ENCODE peak calls at places on chromosomes 13 and 19, in six cellular contexts. One of them, this sample, is unnamed.

GRCh38 chr13:31747966-31748365 is 8.6 kb downstream of the RXFP2 start:
- DNase-seq in psoas muscle: no peak
- DNase-seq in spleen: no peak
- DNase-seq in AG09309: no peak
- DNase-seq in endothelial cell: no peak
- DNase-seq in epithelial cell of proximal tubule: no peak
- DNase-seq in this sample: no peak

GRCh38 chr13:40974460-40975407 is 44.4 kb downstream of the ELF1 start:
- DNase-seq in endothelial cell: peak
- DNase-seq in spleen: no peak
- DNase-seq in AG09309: peak
- DNase-seq in psoas muscle: no peak
- DNase-seq in epithelial cell of proximal tubule: peak
- DNase-seq in this sample: no peak

GRCh38 chr19:843180-843835 is 2.5 kb downstream of the PRTN3 start:
- DNase-seq in endothelial cell: peak
- DNase-seq in psoas muscle: no peak
- DNase-seq in AG09309: no peak
- DNase-seq in epithelial cell of proximal tubule: no peak
- DNase-seq in spleen: peak
- DNase-seq in this sample: no peak

GRCh38 chr19:1139126-1139525 is 34.9 kb downstream of the SBNO2 start:
- DNase-seq in AG09309: no peak
- DNase-seq in endothelial cell: no peak
- DNase-seq in spleen: no peak
- DNase-seq in psoas muscle: no peak
- DNase-seq in epithelial cell of proximal tubule: no peak
- DNase-seq in this sample: no peak

GRCh38 chr19:36916991-36917390 is 859 bp downstream of the ZNF568 start:
- DNase-seq in psoas muscle: no peak
- DNase-seq in endothelial cell: no peak
- DNase-seq in AG09309: no peak
- DNase-seq in spleen: no peak
- DNase-seq in epithelial cell of proximal tubule: peak
- DNase-seq in this sample: peak

GRCh38 chr13:92224052-92224821 is 825.8 kb downstream of the GPC5 start:
- DNase-seq in epithelial cell of proximal tubule: no peak
- DNase-seq in spleen: no peak
- DNase-seq in endothelial cell: no peak
- DNase-seq in psoas muscle: no peak
- DNase-seq in AG09309: no peak
- DNase-seq in this sample: no peak

GRCh38 chr19:58037927-58038687 is 4.3 kb downstream of the ZSCAN1 start:
- DNase-seq in endothelial cell: no peak
- DNase-seq in psoas muscle: no peak
- DNase-seq in epithelial cell of proximal tubule: no peak
- DNase-seq in AG09309: no peak
- DNase-seq in spleen: no peak
- DNase-seq in this sample: no peak

GRCh38 chr19:35495107-35496064 is 5.1 kb upstream of the KRTDAP start:
- DNase-seq in AG09309: no peak
- DNase-seq in epithelial cell of proximal tubule: no peak
- DNase-seq in endothelial cell: peak
- DNase-seq in psoas muscle: peak
- DNase-seq in spleen: peak
- DNase-seq in this sample: no peak

GRCh38 chr19:10872551-10873107 is 1.3 kb downstream of the CARM1 start:
- DNase-seq in psoas muscle: no peak
- DNase-seq in AG09309: no peak
- DNase-seq in spleen: no peak
- DNase-seq in endothelial cell: no peak
- DNase-seq in epithelial cell of proximal tubule: no peak
- DNase-seq in this sample: no peak

DNA sequence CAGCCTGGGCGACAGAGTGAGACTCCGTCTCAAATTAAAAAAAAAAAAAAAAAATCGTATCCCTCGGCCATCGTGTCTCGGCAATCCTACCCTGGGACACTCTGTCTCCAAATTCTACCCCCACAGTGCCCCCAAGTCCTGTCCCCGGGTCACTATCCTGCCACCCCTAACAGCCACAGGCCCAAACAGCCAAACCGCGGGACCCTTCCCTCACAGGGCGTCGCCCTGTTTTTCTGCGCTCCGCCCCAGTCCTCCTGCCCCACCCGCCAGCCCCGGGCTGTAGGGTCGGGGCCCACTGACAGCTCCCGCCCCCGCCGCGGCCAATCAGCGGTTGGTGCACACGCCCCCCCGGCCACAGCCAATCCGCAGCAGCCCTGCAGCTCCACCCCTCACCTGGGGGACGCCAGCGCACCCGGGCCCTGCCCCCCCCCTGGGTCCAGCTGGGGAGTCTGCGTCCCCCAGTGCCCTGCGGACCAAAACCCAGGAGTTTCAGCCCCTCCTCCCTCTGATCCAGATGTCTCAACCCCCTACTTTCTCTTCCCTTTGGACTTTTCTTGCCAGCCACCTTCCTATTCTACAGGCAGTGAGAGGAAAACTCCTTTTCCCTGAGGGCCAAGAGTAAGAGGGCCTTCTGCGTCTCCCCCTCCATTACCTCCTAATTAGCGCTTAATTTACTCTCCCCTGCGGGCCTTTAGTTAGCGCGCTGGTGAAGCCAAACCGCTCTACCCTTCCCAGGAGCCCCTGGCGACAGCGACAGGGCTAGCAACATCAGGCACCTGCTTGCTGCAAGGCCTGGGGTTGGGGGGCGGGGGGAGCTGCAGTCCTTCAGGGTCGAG is 1.5 kb upstream of the BCAT2 start:
- DNase-seq in psoas muscle: peak
- DNase-seq in endothelial cell: peak
- DNase-seq in epithelial cell of proximal tubule: no peak
- DNase-seq in AG09309: no peak
- DNase-seq in spleen: peak
- DNase-seq in this sample: no peak
- TF ChIP-seq CTCF in psoas muscle: no peak
- TF ChIP-seq CTCF in endothelial cell: no peak
- TF ChIP-seq CTCF in epithelial cell of proximal tubule: no peak
- TF ChIP-seq CTCF in AG09309: no peak
- TF ChIP-seq CTCF in spleen: no peak
- TF ChIP-seq CTCF in this sample: no peak

GRCh38 chr19:33997690-33998089 is 174.6 kb upstream of the LSM14A start:
- DNase-seq in spleen: no peak
- DNase-seq in AG09309: no peak
- DNase-seq in epithelial cell of proximal tubule: no peak
- DNase-seq in endothelial cell: no peak
- DNase-seq in psoas muscle: no peak
- DNase-seq in this sample: no peak
- TF ChIP-seq CTCF in spleen: no peak
- TF ChIP-seq CTCF in AG09309: peak
- TF ChIP-seq CTCF in epithelial cell of proximal tubule: no peak
- TF ChIP-seq CTCF in endothelial cell: peak
- TF ChIP-seq CTCF in psoas muscle: no peak
- TF ChIP-seq CTCF in this sample: peak

DNA sequence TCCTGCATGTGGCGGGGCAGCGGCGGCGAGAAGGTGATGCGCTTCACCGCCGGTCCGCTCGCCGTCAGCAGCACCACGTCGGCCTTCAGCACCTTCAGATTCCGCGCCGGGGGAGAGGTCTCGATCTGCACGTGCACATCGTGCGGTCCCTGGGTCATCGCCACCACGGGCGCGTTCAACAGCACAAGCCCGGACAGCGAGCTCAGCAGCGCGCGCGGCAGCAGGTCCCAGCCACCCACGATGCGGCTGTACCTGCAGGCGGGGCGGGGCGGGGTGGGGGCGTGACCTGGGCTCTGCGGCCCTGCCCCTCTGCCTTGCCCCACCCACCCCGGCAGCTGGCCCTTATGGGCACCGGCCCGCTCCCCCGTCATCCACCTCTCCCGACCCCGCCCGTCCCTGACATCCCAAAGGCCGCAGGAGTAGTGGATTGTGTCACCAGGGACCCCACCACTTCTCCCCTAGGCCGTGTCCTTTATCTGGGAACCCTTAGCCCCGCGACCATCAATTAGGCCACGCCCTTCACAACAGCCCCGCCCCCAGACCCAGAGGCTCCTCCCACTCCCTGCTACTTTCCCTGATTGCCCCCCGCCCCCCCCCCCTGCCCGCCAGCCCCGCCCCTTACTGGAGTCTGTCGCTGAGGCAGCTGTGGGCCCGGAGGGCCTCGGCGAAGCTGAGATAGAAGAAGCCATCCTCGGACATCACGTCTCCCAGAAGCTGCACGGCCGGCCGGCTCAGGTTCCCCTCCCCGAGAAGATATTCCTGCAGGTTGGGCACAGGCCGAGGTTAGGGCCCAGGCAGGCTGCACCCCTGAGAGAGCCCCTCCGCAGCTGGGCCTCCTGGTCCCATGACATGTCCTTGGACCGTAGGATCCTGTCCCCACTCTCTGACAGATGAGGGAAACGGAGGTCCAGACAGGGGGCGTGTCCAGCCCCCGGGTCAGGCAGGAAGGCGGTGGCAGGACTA is 6.1 kb downstream of the IL4I1 start:
- DNase-seq in AG09309: no peak
- DNase-seq in epithelial cell of proximal tubule: no peak
- DNase-seq in spleen: peak
- DNase-seq in psoas muscle: no peak
- DNase-seq in endothelial cell: no peak
- DNase-seq in this sample: no peak
- TF ChIP-seq CTCF in AG09309: no peak
- TF ChIP-seq CTCF in epithelial cell of proximal tubule: peak
- TF ChIP-seq CTCF in spleen: peak
- TF ChIP-seq CTCF in psoas muscle: no peak
- TF ChIP-seq CTCF in endothelial cell: peak
- TF ChIP-seq CTCF in this sample: no peak

DNA sequence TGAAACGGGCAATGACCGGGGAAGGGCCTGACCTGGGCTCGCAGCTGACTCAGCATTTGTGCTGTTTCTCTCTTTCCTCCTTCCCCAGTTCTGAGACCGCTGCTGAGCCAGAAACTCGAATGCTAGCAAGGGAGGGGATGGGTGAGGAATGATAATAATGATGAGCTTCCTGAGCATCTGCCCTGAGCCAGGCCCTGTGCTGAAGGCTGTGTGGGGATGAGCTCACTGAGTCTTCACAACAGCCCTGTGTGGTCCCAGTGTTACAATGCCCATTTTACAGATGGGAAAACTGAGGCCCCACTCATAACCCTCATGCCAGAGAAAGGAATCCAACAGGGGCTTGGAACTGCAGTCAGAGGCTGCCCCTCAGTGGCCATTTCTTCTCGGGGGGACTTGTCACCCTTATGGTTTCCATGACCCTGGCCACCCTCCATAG is 8.1 kb downstream of the SULT2B1 start:
- DNase-seq in epithelial cell of proximal tubule: no peak
- DNase-seq in endothelial cell: no peak
- DNase-seq in psoas muscle: no peak
- DNase-seq in spleen: no peak
- DNase-seq in AG09309: no peak
- DNase-seq in this sample: no peak
- TF ChIP-seq CTCF in epithelial cell of proximal tubule: peak
- TF ChIP-seq CTCF in endothelial cell: no peak
- TF ChIP-seq CTCF in psoas muscle: no peak
- TF ChIP-seq CTCF in spleen: no peak
- TF ChIP-seq CTCF in AG09309: no peak
- TF ChIP-seq CTCF in this sample: no peak

GRCh38 chr19:6806488-6806887 is 34.0 kb downstream of the VAV1 start:
- DNase-seq in spleen: no peak
- DNase-seq in endothelial cell: no peak
- DNase-seq in psoas muscle: no peak
- DNase-seq in epithelial cell of proximal tubule: no peak
- DNase-seq in AG09309: no peak
- DNase-seq in this sample: no peak

GRCh38 chr19:6811378-6811777 is 38.9 kb downstream of the VAV1 start:
- DNase-seq in spleen: no peak
- DNase-seq in epithelial cell of proximal tubule: no peak
- DNase-seq in psoas muscle: no peak
- DNase-seq in endothelial cell: no peak
- DNase-seq in AG09309: no peak
- DNase-seq in this sample: no peak

GRCh38 chr19:6808494-6808893 is 36.0 kb downstream of the VAV1 start:
- DNase-seq in psoas muscle: no peak
- DNase-seq in epithelial cell of proximal tubule: no peak
- DNase-seq in endothelial cell: no peak
- DNase-seq in spleen: no peak
- DNase-seq in AG09309: no peak
- DNase-seq in this sample: no peak

GRCh38 chr19:6809262-6809661 is 36.8 kb downstream of the VAV1 start:
- DNase-seq in epithelial cell of proximal tubule: no peak
- DNase-seq in endothelial cell: no peak
- DNase-seq in spleen: no peak
- DNase-seq in psoas muscle: no peak
- DNase-seq in AG09309: no peak
- DNase-seq in this sample: no peak

DNA sequence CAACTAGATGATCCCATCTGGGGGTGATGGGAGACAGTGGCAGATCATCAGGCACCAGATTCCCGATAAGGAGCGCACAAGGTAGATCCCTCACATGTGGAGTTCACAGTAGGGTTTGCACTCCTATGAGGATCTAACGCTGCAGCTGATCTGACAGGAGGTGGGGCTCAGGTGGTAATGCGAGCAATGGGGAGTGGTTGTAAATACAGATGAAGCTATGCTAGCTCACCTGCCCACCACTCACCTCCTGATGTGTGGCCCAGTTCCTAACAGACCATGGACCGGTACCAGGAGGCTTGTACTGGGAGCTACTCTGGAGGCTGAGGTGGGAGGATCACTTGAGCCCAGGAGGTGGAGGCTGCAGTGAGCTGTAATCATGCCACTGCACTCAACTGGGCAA is 34.8 kb downstream of the VAV1 start:
- DNase-seq in endothelial cell: no peak
- DNase-seq in AG09309: no peak
- DNase-seq in spleen: no peak
- DNase-seq in epithelial cell of proximal tubule: no peak
- DNase-seq in psoas muscle: no peak
- DNase-seq in this sample: no peak
- TF ChIP-seq CTCF in endothelial cell: no peak
- TF ChIP-seq CTCF in AG09309: no peak
- TF ChIP-seq CTCF in spleen: no peak
- TF ChIP-seq CTCF in epithelial cell of proximal tubule: no peak
- TF ChIP-seq CTCF in psoas muscle: no peak
- TF ChIP-seq CTCF in this sample: no peak

GRCh38 chr19:39129116-39129515 is 3.5 kb downstream of the PAK4 start:
- DNase-seq in AG09309: no peak
- DNase-seq in epithelial cell of proximal tubule: no peak
- DNase-seq in endothelial cell: no peak
- DNase-seq in psoas muscle: no peak
- DNase-seq in spleen: no peak
- DNase-seq in this sample: no peak

GRCh38 chr19:39126593-39127187 is 1.1 kb downstream of the PAK4 start:
- DNase-seq in psoas muscle: no peak
- DNase-seq in spleen: no peak
- DNase-seq in endothelial cell: no peak
- DNase-seq in AG09309: no peak
- DNase-seq in epithelial cell of proximal tubule: peak
- DNase-seq in this sample: no peak

GRCh38 chr19:39130337-39131254 is 5.0 kb downstream of the PAK4 start:
- DNase-seq in spleen: no peak
- DNase-seq in epithelial cell of proximal tubule: no peak
- DNase-seq in AG09309: no peak
- DNase-seq in endothelial cell: no peak
- DNase-seq in psoas muscle: no peak
- DNase-seq in this sample: no peak

GRCh38 chr19:39127812-39128510 is 2.4 kb downstream of the PAK4 start:
- DNase-seq in AG09309: no peak
- DNase-seq in endothelial cell: no peak
- DNase-seq in psoas muscle: no peak
- DNase-seq in epithelial cell of proximal tubule: no peak
- DNase-seq in spleen: no peak
- DNase-seq in this sample: no peak

GRCh38 chr19:39128511-39129079 is 3.0 kb downstream of the PAK4 start:
- DNase-seq in epithelial cell of proximal tubule: no peak
- DNase-seq in endothelial cell: no peak
- DNase-seq in spleen: no peak
- DNase-seq in psoas muscle: no peak
- DNase-seq in AG09309: no peak
- DNase-seq in this sample: no peak
- TF ChIP-seq CTCF in epithelial cell of proximal tubule: peak
- TF ChIP-seq CTCF in endothelial cell: no peak
- TF ChIP-seq CTCF in spleen: no peak
- TF ChIP-seq CTCF in psoas muscle: no peak
- TF ChIP-seq CTCF in AG09309: no peak
- TF ChIP-seq CTCF in this sample: peak

This sample was measured in retinal pigment epithelial cell.